ENCODE peak calls at places on chromosomes 3 and 15, in nine cellular contexts. Z is heart right ventricle; E is RCC 7860; M is NCI-H2171; W is mesenchymal stem cell; S is A549; U is NCI-H1436 treated with DMSO at 0.1 percent for 48 hours; F is activated CD4-positive, alpha-beta T cell treated with anti-CD3 and anti-CD28 coated beads for 1 hour; Y is activated T-cell treated with anti-CD3 and anti-CD28 coated beads for 24 hours. A is an unnamed sample.

GRCh38 chr15:100710213-100710612 is 107.8 kb downstream of the ASB7 start:
- DNase-seq in W (no peak), E (no peak), F (no peak), Z (no peak), Y (no peak), M (no peak), U (no peak), S (no peak), A (no peak)

GRCh38 chr3:187743195-187744141 is 1.8 kb downstream of the BCL6 start:
- DNase-seq in S (peak; percentile 15), Y (peak; percentile 42), F (no peak), U (no peak), W (peak; percentile 70), M (no peak), E (no peak), Z (peak; percentile 60), A (peak; percentile 35)

GRCh38 chr15:33801954-33802353 is 166.3 kb upstream of the CHRM5 start:
- DNase-seq in F (no peak), E (no peak), W (no peak), M (no peak), S (no peak), U (no peak), Z (no peak), Y (no peak), A (no peak)

GRCh38 chr15:69808756-69809155 is 289.0 kb downstream of the TLE3 start:
- DNase-seq in Y (no peak), W (peak; percentile 93), S (no peak), F (no peak), Z (no peak), M (no peak), U (no peak), E (no peak), A (no peak)

GRCh38 chr3:174229916-174230315 is 629.2 kb upstream of the NAALADL2 start:
- DNase-seq in E (no peak), S (no peak), Z (no peak), F (no peak), Y (no peak), M (no peak), W (no peak), U (no peak), A (no peak)

GRCh38 chr15:74798388-74799254 is 14.0 kb upstream of the LMAN1L start:
- DNase-seq in E (no peak), S (no peak), Y (no peak), M (no peak), W (no peak), F (no peak), U (no peak), Z (peak; percentile 57), A (no peak)

GRCh38 chr3:106566277-106566676 is 697.5 kb upstream of the CBLB start:
- DNase-seq in F (no peak), S (no peak), E (no peak), U (peak; percentile 42), Y (no peak), Z (no peak), W (peak; percentile 18), M (no peak), A (no peak)

GRCh38 chr15:72907733-72908132 is 124.2 kb upstream of the ADPGK start:
- DNase-seq in M (peak; percentile 66), S (no peak), W (peak; percentile 42), Z (peak; percentile 18), F (no peak), U (no peak), E (no peak), Y (no peak), A (no peak)

GRCh38 chr3:119628816-119629445 is 31.2 kb downstream of the PLA1A start:
- DNase-seq in Y (no peak), Z (no peak), F (no peak), W (no peak), S (no peak), U (no peak), M (no peak), E (no peak), A (no peak)

GRCh38 chr3:111081008-111081545 is 9.5 kb downstream of the NECTIN3 start:
- DNase-seq in Z (no peak), F (no peak), W (peak; percentile 53), E (no peak), S (no peak), M (no peak), U (no peak), Y (no peak), A (no peak)

GRCh38 chr3:33313331-33313730 is 36.1 kb downstream of the FBXL2 start:
- DNase-seq in W (peak; percentile 18), F (no peak), M (no peak), U (no peak), S (no peak), Y (no peak), E (no peak), Z (no peak), A (no peak)

GRCh38 chr15:69469467-69470191 is 17.0 kb downstream of the RPLP1 start:
- DNase-seq in M (no peak), W (peak; percentile 49), Y (no peak), S (no peak), F (no peak), U (no peak), E (no peak), Z (no peak), A (no peak)

GRCh38 chr3:66761093-66761780 is 236.9 kb upstream of the KBTBD8 start:
- DNase-seq in S (no peak), Y (no peak), Z (no peak), W (no peak), E (no peak), F (no peak), U (no peak), M (no peak), A (no peak)

GRCh38 chr3:188468672-188469071 is 314.7 kb downstream of the LPP start:
- DNase-seq in Y (no peak), E (peak; percentile 49), W (peak; percentile 84), U (no peak), M (no peak), S (no peak), F (no peak), Z (peak; percentile 10), A (no peak)

GRCh38 chr15:93179072-93179471 is 90.1 kb upstream of the RGMA start:
- DNase-seq in M (no peak), Z (peak; percentile 28), U (no peak), W (no peak), E (no peak), Y (no peak), F (no peak), S (no peak), A (no peak)

GRCh38 chr3:68352031-68352430 is 580.3 kb downstream of the TAFA4 start:
- DNase-seq in Y (no peak), S (no peak), M (no peak), U (no peak), F (no peak), W (no peak), Z (no peak), E (no peak), A (no peak)

GRCh38 chr3:63015614-63016016 is 140.4 kb upstream of the CADPS start:
- DNase-seq in W (no peak), M (no peak), Z (no peak), E (no peak), F (no peak), Y (no peak), U (no peak), S (no peak), A (peak; percentile 41)

GRCh38 chr3:61743686-61744242 is 182.4 kb downstream of the PTPRG start:
- DNase-seq in Y (no peak), W (no peak), E (no peak), F (no peak), S (no peak), M (no peak), U (no peak), Z (no peak), A (no peak)

GRCh38 chr3:159994182-159994581 is 5.5 kb downstream of the IL12A start:
- DNase-seq in S (no peak), Z (no peak), F (no peak), U (no peak), E (no peak), W (no peak), M (no peak), Y (no peak), A (no peak)

GRCh38 chr3:25782938-25783660 is at the start of gene NGLY1:
- DNase-seq in S (peak; percentile 74), U (no peak), Z (peak; percentile 88), F (peak; percentile 79), M (peak; percentile 44), E (peak; percentile 54), Y (peak; percentile 80), W (peak; percentile 80), A (peak; percentile 82)

GRCh38 chr3:57169106-57169505 is 4.0 kb upstream of the IL17RD start:
- DNase-seq in E (peak; percentile 22), U (no peak), F (no peak), W (no peak), M (no peak), Y (no peak), Z (no peak), S (no peak), A (no peak)

GRCh38 chr3:56885461-56885860 is 83.7 kb upstream of the ARHGEF3 start:
- DNase-seq in U (no peak), M (no peak), Z (no peak), E (no peak), Y (no peak), S (no peak), W (no peak), F (no peak), A (no peak)

GRCh38 chr3:150314248-150315027 is 93.7 kb upstream of the TSC22D2 start:
- DNase-seq in U (no peak), S (no peak), E (no peak), Y (no peak), M (no peak), F (no peak), Z (no peak), W (no peak), A (peak; percentile 15)

GRCh38 chr3:56782900-56783299 is 18.8 kb downstream of the ARHGEF3 start:
- DNase-seq in U (no peak), M (no peak), W (no peak), Z (no peak), S (no peak), F (no peak), E (no peak), Y (no peak), A (no peak)

GRCh38 chr15:22979699-22980188 is 424 bp downstream of the CYFIP1 start:
- DNase-seq in U (no peak), S (peak; percentile 46), W (peak; percentile 54), Z (peak; percentile 41), Y (no peak), E (no peak), M (peak; percentile 8), F (no peak), A (peak; percentile 18)

GRCh38 chr3:31356941-31357340 is 175.8 kb upstream of the STT3B start:
- DNase-seq in W (no peak), F (no peak), M (no peak), Y (no peak), E (no peak), S (no peak), U (no peak), Z (no peak), A (no peak)

GRCh38 chr3:99895106-99895705 is 77.5 kb downstream of the CMSS1 start:
- DNase-seq in F (no peak), M (no peak), E (no peak), W (no peak), Y (no peak), U (no peak), Z (no peak), S (no peak), A (no peak)

GRCh38 chr3:94904275-94904674 is 841.4 kb downstream of the NSUN3 start:
- DNase-seq in M (no peak), S (no peak), U (no peak), Z (no peak), F (no peak), E (no peak), Y (no peak), W (no peak), A (no peak)